ENCODE peak calls at places on chromosome 7, in ten cellular contexts. One of them, this sample, is unnamed.
A peak's percentile ranks its signal among the peaks of the same experiment; 100 is the strongest.

GRCh38 chr7:138278601-138279000 is 181.5 kb upstream of the TRIM24 start:
- DNase-seq in H1: no peak
- DNase-seq in Panc1: no peak
- DNase-seq in GM12892: no peak
- DNase-seq in transverse colon: no peak
- DNase-seq in HCT116: no peak
- DNase-seq in breast epithelium: no peak
- DNase-seq in stomach: no peak
- DNase-seq in sigmoid colon: no peak
- DNase-seq in HepG2: no peak
- DNase-seq in this sample: no peak

GRCh38 chr7:142371586-142372377 is 113.9 kb upstream of the PRSS58 start:
- DNase-seq in sigmoid colon: no peak
- DNase-seq in GM12892: no peak
- DNase-seq in H1: no peak
- DNase-seq in HCT116: no peak
- DNase-seq in Panc1: no peak
- DNase-seq in breast epithelium: no peak
- DNase-seq in stomach: no peak
- DNase-seq in transverse colon: no peak
- DNase-seq in HepG2: no peak
- DNase-seq in this sample: no peak

GRCh38 chr7:82413237-82413636 is 30.3 kb downstream of the CACNA2D1 start:
- DNase-seq in GM12892: no peak
- DNase-seq in transverse colon: no peak
- DNase-seq in stomach: no peak
- DNase-seq in sigmoid colon: no peak
- DNase-seq in HepG2: no peak
- DNase-seq in breast epithelium: no peak
- DNase-seq in Panc1: no peak
- DNase-seq in H1: no peak
- DNase-seq in HCT116: no peak
- DNase-seq in this sample: no peak

GRCh38 chr7:43761919-43762318 is 3.4 kb downstream of the BLVRA start:
- DNase-seq in H1: no peak
- DNase-seq in GM12892: no peak
- DNase-seq in breast epithelium: no peak
- DNase-seq in Panc1: no peak
- DNase-seq in transverse colon: no peak
- DNase-seq in HCT116: no peak
- DNase-seq in sigmoid colon: no peak
- DNase-seq in HepG2: no peak
- DNase-seq in stomach: no peak
- DNase-seq in this sample: no peak

GRCh38 chr7:69403169-69403568 is 195.1 kb upstream of the AUTS2 start:
- DNase-seq in breast epithelium: no peak
- DNase-seq in sigmoid colon: no peak
- DNase-seq in GM12892: no peak
- DNase-seq in Panc1: no peak
- DNase-seq in transverse colon: no peak
- DNase-seq in H1: no peak
- DNase-seq in HCT116: no peak
- DNase-seq in stomach: no peak
- DNase-seq in HepG2: no peak
- DNase-seq in this sample: peak; percentile 27

GRCh38 chr7:70043139-70043538 is 444.9 kb downstream of the AUTS2 start:
- DNase-seq in transverse colon: no peak
- DNase-seq in HCT116: no peak
- DNase-seq in sigmoid colon: no peak
- DNase-seq in GM12892: no peak
- DNase-seq in H1: no peak
- DNase-seq in Panc1: no peak
- DNase-seq in breast epithelium: no peak
- DNase-seq in HepG2: no peak
- DNase-seq in stomach: no peak
- DNase-seq in this sample: no peak

GRCh38 chr7:48691788-48692187 is 232.6 kb upstream of the CDC14C start:
- DNase-seq in H1: no peak
- DNase-seq in stomach: no peak
- DNase-seq in HCT116: no peak
- DNase-seq in sigmoid colon: no peak
- DNase-seq in HepG2: no peak
- DNase-seq in Panc1: no peak
- DNase-seq in transverse colon: no peak
- DNase-seq in GM12892: no peak
- DNase-seq in breast epithelium: no peak
- DNase-seq in this sample: no peak

GRCh38 chr7:2617710-2617975 is 14.1 kb upstream of the TTYH3 start:
- DNase-seq in sigmoid colon: no peak
- DNase-seq in H1: no peak
- DNase-seq in breast epithelium: no peak
- DNase-seq in stomach: no peak
- DNase-seq in transverse colon: no peak
- DNase-seq in GM12892: no peak
- DNase-seq in HCT116: no peak
- DNase-seq in Panc1: no peak
- DNase-seq in HepG2: no peak
- DNase-seq in this sample: no peak

GRCh38 chr7:104677587-104677986 is 336.4 kb upstream of the KMT2E start:
- DNase-seq in transverse colon: no peak
- DNase-seq in H1: no peak
- DNase-seq in breast epithelium: no peak
- DNase-seq in stomach: no peak
- DNase-seq in HCT116: no peak
- DNase-seq in GM12892: no peak
- DNase-seq in HepG2: no peak
- DNase-seq in Panc1: no peak
- DNase-seq in sigmoid colon: no peak
- DNase-seq in this sample: no peak

GRCh38 chr7:122014697-122015096 is 129.4 kb downstream of the AASS start:
- DNase-seq in stomach: no peak
- DNase-seq in sigmoid colon: no peak
- DNase-seq in breast epithelium: no peak
- DNase-seq in transverse colon: no peak
- DNase-seq in HepG2: no peak
- DNase-seq in H1: no peak
- DNase-seq in HCT116: no peak
- DNase-seq in Panc1: no peak
- DNase-seq in GM12892: no peak
- DNase-seq in this sample: no peak

GRCh38 chr7:17195576-17195975 is 102.9 kb upstream of the AHR start:
- DNase-seq in H1: no peak
- DNase-seq in Panc1: no peak
- DNase-seq in transverse colon: no peak
- DNase-seq in breast epithelium: no peak
- DNase-seq in HepG2: no peak
- DNase-seq in HCT116: no peak
- DNase-seq in sigmoid colon: no peak
- DNase-seq in stomach: no peak
- DNase-seq in GM12892: no peak
- DNase-seq in this sample: no peak

GRCh38 chr7:115368998-115369397 is 447.1 kb downstream of the MDFIC start:
- DNase-seq in breast epithelium: no peak
- DNase-seq in transverse colon: no peak
- DNase-seq in H1: no peak
- DNase-seq in stomach: no peak
- DNase-seq in HCT116: no peak
- DNase-seq in sigmoid colon: no peak
- DNase-seq in Panc1: no peak
- DNase-seq in GM12892: no peak
- DNase-seq in HepG2: no peak
- DNase-seq in this sample: no peak

GRCh38 chr7:139626817-139627216 is 103.3 kb downstream of the CLEC2L start:
- DNase-seq in sigmoid colon: no peak
- DNase-seq in HepG2: no peak
- DNase-seq in H1: no peak
- DNase-seq in GM12892: no peak
- DNase-seq in breast epithelium: no peak
- DNase-seq in HCT116: no peak
- DNase-seq in Panc1: no peak
- DNase-seq in stomach: no peak
- DNase-seq in transverse colon: no peak
- DNase-seq in this sample: no peak
- TF ChIP-seq POLR2AphosphoS5 in sigmoid colon: no peak
- TF ChIP-seq POLR2AphosphoS5 in HepG2: no peak
- TF ChIP-seq POLR2AphosphoS5 in H1: no peak
- TF ChIP-seq POLR2AphosphoS5 in GM12892: no peak
- TF ChIP-seq POLR2AphosphoS5 in breast epithelium: no peak
- TF ChIP-seq POLR2AphosphoS5 in HCT116: no peak
- TF ChIP-seq POLR2AphosphoS5 in Panc1: no peak
- TF ChIP-seq POLR2AphosphoS5 in stomach: no peak
- TF ChIP-seq POLR2AphosphoS5 in transverse colon: no peak
- TF ChIP-seq POLR2AphosphoS5 in this sample: no peak

GRCh38 chr7:107874605-107875446 is 16.2 kb upstream of the DLD start:
- DNase-seq in GM12892: no peak
- DNase-seq in transverse colon: peak; percentile 53
- DNase-seq in sigmoid colon: peak; percentile 72
- DNase-seq in HCT116: peak; percentile 48
- DNase-seq in breast epithelium: no peak
- DNase-seq in stomach: peak; percentile 34
- DNase-seq in Panc1: peak; percentile 67
- DNase-seq in H1: no peak
- DNase-seq in HepG2: peak; percentile 63
- DNase-seq in this sample: no peak
- TF ChIP-seq POLR2AphosphoS5 in GM12892: no peak
- TF ChIP-seq POLR2AphosphoS5 in transverse colon: no peak
- TF ChIP-seq POLR2AphosphoS5 in sigmoid colon: no peak
- TF ChIP-seq POLR2AphosphoS5 in HCT116: no peak
- TF ChIP-seq POLR2AphosphoS5 in breast epithelium: no peak
- TF ChIP-seq POLR2AphosphoS5 in stomach: no peak
- TF ChIP-seq POLR2AphosphoS5 in Panc1: no peak
- TF ChIP-seq POLR2AphosphoS5 in H1: no peak
- TF ChIP-seq POLR2AphosphoS5 in HepG2: no peak
- TF ChIP-seq POLR2AphosphoS5 in this sample: no peak

GRCh38 chr7:146658604-146659003 is 542.0 kb downstream of the CNTNAP2 start:
- DNase-seq in breast epithelium: no peak
- DNase-seq in Panc1: no peak
- DNase-seq in HCT116: no peak
- DNase-seq in stomach: no peak
- DNase-seq in GM12892: no peak
- DNase-seq in H1: no peak
- DNase-seq in transverse colon: no peak
- DNase-seq in HepG2: no peak
- DNase-seq in sigmoid colon: no peak
- DNase-seq in this sample: no peak

GRCh38 chr7:146659732-146660131 is 543.1 kb downstream of the CNTNAP2 start:
- DNase-seq in sigmoid colon: no peak
- DNase-seq in breast epithelium: no peak
- DNase-seq in transverse colon: no peak
- DNase-seq in HCT116: no peak
- DNase-seq in Panc1: no peak
- DNase-seq in stomach: no peak
- DNase-seq in GM12892: no peak
- DNase-seq in H1: no peak
- DNase-seq in HepG2: no peak
- DNase-seq in this sample: no peak

GRCh38 chr7:146655928-146656797 is 539.6 kb downstream of the CNTNAP2 start:
- DNase-seq in HepG2: no peak
- DNase-seq in stomach: no peak
- DNase-seq in HCT116: no peak
- DNase-seq in GM12892: no peak
- DNase-seq in sigmoid colon: no peak
- DNase-seq in breast epithelium: no peak
- DNase-seq in Panc1: no peak
- DNase-seq in H1: no peak
- DNase-seq in transverse colon: no peak
- DNase-seq in this sample: no peak

GRCh38 chr7:146654048-146654447 is 537.4 kb downstream of the CNTNAP2 start:
- DNase-seq in Panc1: no peak
- DNase-seq in breast epithelium: no peak
- DNase-seq in stomach: no peak
- DNase-seq in sigmoid colon: no peak
- DNase-seq in HCT116: no peak
- DNase-seq in HepG2: no peak
- DNase-seq in transverse colon: no peak
- DNase-seq in GM12892: no peak
- DNase-seq in H1: no peak
- DNase-seq in this sample: no peak

DNA sequence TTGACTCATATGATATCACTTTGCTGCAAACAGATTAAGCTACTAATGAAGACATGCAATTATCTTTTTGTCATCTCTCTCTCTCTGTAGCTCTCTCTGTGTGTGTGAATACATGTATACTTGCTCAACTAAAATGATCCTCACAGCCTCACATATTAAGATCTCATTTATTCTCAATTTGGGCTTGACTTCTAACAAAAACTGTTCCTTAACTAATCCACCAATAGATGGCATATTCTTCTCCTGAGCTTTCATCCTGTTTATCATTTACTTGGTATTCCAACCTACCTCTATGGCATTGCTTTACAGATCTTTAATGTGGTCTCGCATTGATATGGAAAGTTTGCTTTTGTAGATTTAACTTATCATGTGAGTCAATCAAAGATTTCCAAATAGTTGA is 540.4 kb downstream of the CNTNAP2 start:
- DNase-seq in breast epithelium: no peak
- DNase-seq in sigmoid colon: no peak
- DNase-seq in HepG2: no peak
- DNase-seq in HCT116: no peak
- DNase-seq in GM12892: no peak
- DNase-seq in stomach: no peak
- DNase-seq in H1: no peak
- DNase-seq in transverse colon: no peak
- DNase-seq in Panc1: no peak
- DNase-seq in this sample: no peak
- TF ChIP-seq POLR2AphosphoS5 in breast epithelium: no peak
- TF ChIP-seq POLR2AphosphoS5 in sigmoid colon: no peak
- TF ChIP-seq POLR2AphosphoS5 in HepG2: no peak
- TF ChIP-seq POLR2AphosphoS5 in HCT116: no peak
- TF ChIP-seq POLR2AphosphoS5 in GM12892: no peak
- TF ChIP-seq POLR2AphosphoS5 in stomach: no peak
- TF ChIP-seq POLR2AphosphoS5 in H1: no peak
- TF ChIP-seq POLR2AphosphoS5 in transverse colon: no peak
- TF ChIP-seq POLR2AphosphoS5 in Panc1: no peak
- TF ChIP-seq POLR2AphosphoS5 in this sample: no peak

DNA sequence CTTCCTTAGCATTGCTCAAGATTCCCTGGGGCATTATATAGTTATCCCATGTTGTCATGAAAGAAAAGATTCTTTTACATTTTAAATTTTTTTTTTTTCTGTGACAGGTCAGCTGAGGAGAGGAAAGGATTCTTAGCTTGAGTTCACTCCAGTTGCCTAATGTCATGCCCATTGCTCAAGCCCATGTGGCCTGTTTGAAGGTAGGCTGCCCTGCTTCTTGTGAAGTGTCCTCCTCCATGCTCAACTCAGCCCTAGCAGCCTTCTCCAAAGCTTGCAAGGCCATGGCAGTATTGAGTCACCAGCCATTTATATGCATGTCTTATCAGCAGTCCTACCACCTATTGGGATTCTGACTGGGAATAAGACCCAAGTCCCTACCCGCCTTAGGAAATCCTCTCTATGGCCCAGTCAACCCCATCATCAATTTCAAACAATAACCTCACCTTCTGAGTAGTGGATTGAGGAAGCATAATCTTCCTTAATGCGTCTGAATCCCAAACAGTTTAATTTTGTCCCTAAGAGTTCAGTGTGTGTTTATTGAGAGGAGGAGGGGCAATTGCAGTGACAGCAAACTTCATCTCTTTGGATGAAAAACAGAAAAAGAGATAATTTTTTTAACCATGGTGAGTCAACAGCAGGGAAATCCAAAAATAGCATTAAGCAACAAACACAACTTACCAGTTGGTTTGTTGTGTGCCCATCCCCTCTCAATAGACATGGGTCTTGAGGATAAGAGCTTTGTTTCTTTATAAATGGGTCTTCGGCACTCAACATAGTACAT is 38.6 kb upstream of the WASL start:
- DNase-seq in H1: no peak
- DNase-seq in sigmoid colon: no peak
- DNase-seq in Panc1: no peak
- DNase-seq in breast epithelium: no peak
- DNase-seq in transverse colon: no peak
- DNase-seq in HepG2: no peak
- DNase-seq in GM12892: no peak
- DNase-seq in HCT116: no peak
- DNase-seq in stomach: no peak
- DNase-seq in this sample: no peak
- TF ChIP-seq POLR2AphosphoS5 in H1: no peak
- TF ChIP-seq POLR2AphosphoS5 in sigmoid colon: no peak
- TF ChIP-seq POLR2AphosphoS5 in Panc1: no peak
- TF ChIP-seq POLR2AphosphoS5 in breast epithelium: no peak
- TF ChIP-seq POLR2AphosphoS5 in transverse colon: no peak
- TF ChIP-seq POLR2AphosphoS5 in HepG2: no peak
- TF ChIP-seq POLR2AphosphoS5 in GM12892: no peak
- TF ChIP-seq POLR2AphosphoS5 in HCT116: no peak
- TF ChIP-seq POLR2AphosphoS5 in stomach: no peak
- TF ChIP-seq POLR2AphosphoS5 in this sample: no peak

This sample was measured in GM12891.